ENCODE peak calls at places on chromosomes 4 and X, in four cellular contexts. K, V, W and Z are unnamed samples. For H3K27me3, the result is how much of the 10 kb centered on the place peaks cover.

GRCh38 chr4:140931904-140932303 is 175.7 kb upstream of the TBC1D9 start:
- DNase-seq in K (no peak), V (no peak), W (no peak), Z (no peak)

GRCh38 chr4:61877893-61878292 is 677.8 kb downstream of the ADGRL3 start:
- DNase-seq in K (no peak), V (no peak), W (no peak), Z (no peak)

GRCh38 chr4:78379991-78380739 is 171.4 kb upstream of the ANXA3 start:
- DNase-seq in K (no peak), V (peak), W (no peak), Z (no peak)

GRCh38 chrX:129813662-129814061 is 30.0 kb downstream of the ZDHHC9 start:
- DNase-seq in K (no peak), V (no peak), W (no peak), Z (no peak)

GRCh38 chrX:116961872-116962582 is 499.3 kb upstream of the CT83 start:
- DNase-seq in K (no peak), V (no peak), W (no peak), Z (no peak)

GRCh38 chr4:169268951-169269781 is 1.6 kb downstream of the SH3RF1 start:
- DNase-seq in K (no peak), V (peak), W (no peak), Z (no peak)

GRCh38 chrX:118062048-118062789 is 54.4 kb downstream of the KLHL13 start:
- DNase-seq in K (no peak), V (no peak), W (no peak), Z (no peak)

GRCh38 chr4:1160351-1160750 is 12.0 kb downstream of the SPON2 start:
- DNase-seq in K (no peak), V (no peak), W (no peak), Z (no peak)

GRCh38 chr4:185740471-185740873 is 71.5 kb downstream of the SORBS2 start:
- DNase-seq in K (no peak), V (no peak), W (no peak), Z (no peak)

GRCh38 chr4:5787311-5787710 is 76.3 kb downstream of the EVC start:
- DNase-seq in K (no peak), V (no peak), W (no peak), Z (no peak)

GRCh38 chr4:102076622-102077021 is 268.7 kb downstream of the SLC39A8 start:
- DNase-seq in K (no peak), V (no peak), W (no peak), Z (no peak)

GRCh38 chr4:2320152-2320551 is 58.2 kb upstream of the MXD4 start:
- DNase-seq in K (no peak), V (no peak), W (no peak), Z (no peak)

DNA sequence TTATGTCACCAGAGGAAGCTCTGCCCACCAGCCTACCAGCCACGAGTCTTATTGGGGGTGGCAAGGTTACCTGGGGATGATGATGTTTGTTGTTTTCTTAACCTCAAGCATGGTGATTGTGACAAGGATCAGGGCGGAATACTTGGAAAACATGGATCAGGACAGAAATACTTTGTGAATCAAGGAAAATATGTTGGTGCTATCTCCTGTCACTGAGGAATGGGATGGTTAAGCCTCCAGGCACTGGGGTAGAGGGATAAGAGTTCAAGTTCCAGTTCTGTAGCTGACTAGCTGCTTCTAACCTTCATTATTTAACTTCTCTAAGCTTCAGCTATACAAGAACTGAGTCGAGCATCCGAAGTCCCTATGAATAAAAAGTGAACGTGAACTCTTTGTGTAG is 101.6 kb upstream of the RBPJ start:
- DNase-seq in K (no peak), V (no peak), W (no peak), Z (no peak)
- H3K27ac ChIP-seq in K (no peak), V (no peak), W (no peak), Z (no peak)

GRCh38 chr4:40055873-40056721 is 553 bp upstream of the N4BP2 start:
- DNase-seq in K (peak), V (peak), W (peak), Z (peak)
- TF ChIP-seq CTCF in K (peak), V (no peak), W (no peak), Z (no peak)

GRCh38 chr4:89586864-89587263 is 250.1 kb downstream of the SNCA start:
- DNase-seq in K (no peak), V (no peak), W (no peak), Z (no peak)
- H3K27me3 ChIP-seq in K (under half), V (under half), W (under half), Z (under half)

GRCh38 chr4:38615847-38616246 is 48.2 kb upstream of the KLF3 start:
- DNase-seq in K (no peak), V (no peak), W (no peak), Z (no peak)

GRCh38 chr4:38610844-38611550 is 53.0 kb upstream of the KLF3 start:
- DNase-seq in K (no peak), V (peak), W (no peak), Z (no peak)

GRCh38 chr4:38614198-38614597 is 49.8 kb upstream of the KLF3 start:
- DNase-seq in K (no peak), V (no peak), W (no peak), Z (no peak)

GRCh38 chr4:38609614-38610013 is 54.4 kb upstream of the KLF3 start:
- DNase-seq in K (no peak), V (no peak), W (no peak), Z (no peak)

GRCh38 chr4:38612996-38613395 is 51.0 kb upstream of the KLF3 start:
- DNase-seq in K (no peak), V (no peak), W (no peak), Z (no peak)
- H3K27ac ChIP-seq in K (no peak), V (no peak), W (no peak), Z (no peak)

GRCh38 chr4:89558147-89558546 is 250.5 kb upstream of the GPRIN3 start:
- DNase-seq in K (no peak), V (no peak), W (no peak), Z (no peak)
- TF ChIP-seq CTCF in K (no peak), V (peak), W (peak), Z (no peak)

DNA sequence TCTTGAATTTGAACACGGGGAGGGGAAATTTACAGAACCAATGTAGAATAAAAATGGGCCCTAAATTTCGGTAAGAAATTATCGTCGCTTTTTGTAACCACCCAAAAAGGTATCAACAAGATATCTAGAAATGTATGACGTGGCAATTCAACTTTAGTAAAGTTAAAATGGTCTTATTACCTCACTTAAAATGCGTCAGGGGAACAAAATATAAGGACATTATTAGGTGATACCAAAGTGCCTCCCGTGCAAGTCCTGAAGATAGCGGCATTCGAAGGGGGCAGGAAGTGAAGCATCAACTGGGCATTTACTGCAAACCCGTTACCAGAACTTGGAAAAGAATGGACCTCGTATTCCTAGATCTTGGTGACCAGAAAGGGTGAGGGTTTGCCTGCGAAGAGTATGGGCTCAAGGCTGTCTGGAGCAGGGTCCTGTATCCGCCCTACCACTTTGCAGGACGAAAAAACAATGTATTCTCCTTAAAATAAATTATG is 980 bp downstream of the AP1S2 start:
- DNase-seq in K (no peak), V (no peak), W (peak), Z (no peak)
- H3K27me3 ChIP-seq in K (under half), V (under half), W (under half), Z (under half)

DNA sequence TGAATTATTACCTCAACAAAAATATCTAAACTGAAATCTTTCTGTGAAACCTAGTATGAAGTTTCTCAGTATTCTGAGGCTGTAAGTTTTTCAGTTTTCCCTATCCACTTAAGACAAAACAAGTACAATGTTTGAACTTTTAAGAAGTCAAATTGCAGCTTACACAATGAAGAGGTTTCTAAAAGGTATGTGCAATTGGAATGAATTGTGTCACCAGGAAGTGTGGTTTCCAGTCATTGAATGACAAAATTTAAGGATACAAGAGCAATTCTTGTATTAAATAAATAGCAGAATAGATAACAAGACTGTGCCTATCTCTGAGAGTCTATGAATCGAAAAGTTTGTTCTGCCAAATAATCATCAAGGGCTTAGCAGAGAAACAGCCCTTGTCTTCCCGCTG is 207.3 kb downstream of the ANKRD50 start:
- DNase-seq in K (no peak), V (no peak), W (no peak), Z (no peak)
- H3K27ac ChIP-seq in K (no peak), V (no peak), W (no peak), Z (no peak)

GRCh38 chr4:72987741-72988729 is 81.5 kb downstream of the COX18 start:
- DNase-seq in K (no peak), V (no peak), W (no peak), Z (no peak)
- TF ChIP-seq CTCF in K (no peak), V (no peak), W (no peak), Z (no peak)